ENCODE peak calls at places on chromosomes 5 and 9, in seven cellular contexts. U is DMS53, I is GM12865, N is kidney, P is fibroblast of gingiva, B is T-helper 1 cell, L is GM10248. D is an unnamed sample.

GRCh38 chr5:119418782-119419101 is 33.6 kb upstream of the HSD17B4 start:
- DNase-seq in P (no peak), U (peak; percentile 47), N (no peak), I (peak; percentile 62), L (no peak), B (no peak), D (no peak)

GRCh38 chr5:10333154-10334006 is 20.1 kb upstream of the MARCHF6 start:
- DNase-seq in B (no peak), L (peak; percentile 58), N (peak; percentile 79), I (no peak), P (peak; percentile 34), U (peak; percentile 85), D (peak; percentile 50)

GRCh38 chr5:27403248-27403882 is 365.0 kb upstream of the CDH9 start:
- DNase-seq in B (no peak), N (no peak), P (no peak), U (peak; percentile 47), L (no peak), I (no peak), D (peak; percentile 3)

GRCh38 chr5:77239126-77239741 is 28.8 kb downstream of the PDE8B start:
- DNase-seq in N (no peak), B (no peak), P (peak; percentile 18), L (no peak), I (peak; percentile 40), U (peak; percentile 63), D (peak; percentile 32)

GRCh38 chr9:129682381-129682780 is 16.9 kb downstream of the PRRX2 start:
- DNase-seq in B (no peak), U (no peak), N (no peak), P (no peak), I (no peak), L (no peak), D (no peak)

GRCh38 chr5:65100846-65101678 is 332.3 kb downstream of the CWC27 start:
- DNase-seq in L (peak; percentile 45), P (peak; percentile 84), U (peak; percentile 87), N (no peak), B (peak; percentile 10), I (peak; percentile 50), D (peak; percentile 38)

GRCh38 chr9:93488239-93488638 is 34.9 kb upstream of the FAM120AOS start:
- DNase-seq in N (no peak), L (no peak), B (no peak), P (no peak), I (no peak), U (no peak), D (no peak)

GRCh38 chr5:132138260-132138659 is 64.7 kb downstream of the CSF2 start:
- DNase-seq in L (no peak), P (peak; percentile 71), U (no peak), N (no peak), B (no peak), I (peak; percentile 22), D (no peak)

GRCh38 chr9:69397384-69398214 is 72.6 kb downstream of the ENTREP1 start:
- DNase-seq in I (no peak), B (no peak), N (no peak), U (no peak), P (peak; percentile 23), L (no peak), D (no peak)

GRCh38 chr9:96122756-96123155 is 179.2 kb downstream of the HSD17B3 start:
- DNase-seq in N (no peak), I (no peak), U (no peak), B (no peak), P (peak; percentile 54), L (no peak), D (no peak)

GRCh38 chr5:138602371-138603000 is 27.3 kb upstream of the HSPA9 start:
- DNase-seq in P (no peak), N (no peak), I (no peak), L (no peak), U (no peak), B (no peak), D (no peak)

GRCh38 chr9:127500399-127500798 is 49.1 kb downstream of the LRSAM1 start:
- DNase-seq in N (no peak), U (no peak), L (no peak), P (no peak), I (no peak), B (no peak), D (no peak)

GRCh38 chr5:98415663-98416062 is 357.8 kb upstream of the RGMB start:
- DNase-seq in U (no peak), I (no peak), B (no peak), N (no peak), P (no peak), L (no peak), D (no peak)

GRCh38 chr9:35552837-35553236 is 52.2 kb upstream of the TESK1 start:
- DNase-seq in B (no peak), P (no peak), U (no peak), N (no peak), I (no peak), L (no peak), D (no peak)

GRCh38 chr9:114069476-114070187 is 8.5 kb downstream of the AMBP start:
- DNase-seq in P (no peak), U (no peak), B (no peak), I (no peak), L (no peak), N (no peak), D (no peak)

GRCh38 chr9:135908334-135909204 is 1.2 kb upstream of the CAMSAP1 start:
- DNase-seq in L (no peak), B (no peak), N (no peak), I (peak; percentile 64), U (peak; percentile 72), P (no peak), D (peak; percentile 25)

GRCh38 chr5:154505567-154505966 is 27.5 kb upstream of the HAND1 start:
- DNase-seq in L (no peak), N (no peak), B (no peak), U (no peak), I (no peak), P (no peak), D (no peak)

GRCh38 chr5:77367733-77368132 is 124.4 kb downstream of the WDR41 start:
- DNase-seq in I (no peak), B (no peak), L (no peak), U (no peak), P (no peak), N (no peak), D (no peak)

GRCh38 chr5:122674412-122674811 is 100.5 kb upstream of the SNX2 start:
- DNase-seq in B (no peak), I (no peak), U (no peak), N (no peak), P (no peak), L (no peak), D (no peak)

GRCh38 chr9:81989700-81990099 is 1.1 kb downstream of the SPATA31D1 start:
- DNase-seq in P (no peak), L (no peak), U (no peak), N (no peak), B (no peak), I (no peak), D (no peak)

GRCh38 chr9:128191406-128192046 is at the start of gene CIZ1:
- DNase-seq in B (peak; percentile 55), U (peak; percentile 88), I (peak; percentile 91), P (peak; percentile 82), N (peak; percentile 94), L (peak; percentile 93), D (peak; percentile 90)

GRCh38 chr5:159206368-159206767 is 3.0 kb downstream of the RNF145 start:
- DNase-seq in N (no peak), L (no peak), B (no peak), U (no peak), I (no peak), P (no peak), D (no peak)

GRCh38 chr9:115275753-115276152 is 157.8 kb upstream of the TNC start:
- DNase-seq in L (no peak), I (no peak), P (no peak), N (no peak), U (no peak), B (no peak), D (no peak)

GRCh38 chr5:57176350-57176857 is 2.5 kb downstream of the GPBP1 start:
- DNase-seq in U (peak; percentile 44), P (peak; percentile 65), I (peak; percentile 54), L (peak; percentile 22), B (no peak), N (no peak), D (peak; percentile 48)

GRCh38 chr9:6915635-6916034 is 157.9 kb downstream of the KDM4C start:
- DNase-seq in I (no peak), B (no peak), U (no peak), L (no peak), N (no peak), P (no peak), D (no peak)

GRCh38 chr9:38467404-38467803 is 43.1 kb upstream of the IGFBPL1 start:
- DNase-seq in I (no peak), U (peak; percentile 48), B (no peak), P (no peak), L (no peak), N (no peak), D (no peak)

GRCh38 chr5:31531543-31531887 is 378 bp downstream of the DROSHA start:
- DNase-seq in L (peak; percentile 44), P (no peak), U (peak; percentile 49), B (no peak), N (peak; percentile 71), I (peak; percentile 46), D (peak; percentile 32)

D was measured in RPMI8226.